ENCODE peak calls at places on chromosomes 6 and 20, in ten cellular contexts. One of them, this sample, is unnamed.

GRCh38 chr6:44177691-44178423 is 19.2 kb downstream of the CAPN11 start:
- DNase-seq in NB4: no peak
- DNase-seq in fibroblast of the aortic adventitia: peak
- DNase-seq in AG04449: no peak
- DNase-seq in astrocyte of the spinal cord: peak
- DNase-seq in adrenal gland: peak
- DNase-seq in choroid plexus epithelial cell: peak
- DNase-seq in tibial nerve: peak
- DNase-seq in mammary epithelial cell: peak
- DNase-seq in pancreas: no peak
- DNase-seq in this sample: peak

GRCh38 chr20:38241201-38241600 is 19.3 kb downstream of the KIAA1755 start:
- DNase-seq in pancreas: no peak
- DNase-seq in mammary epithelial cell: no peak
- DNase-seq in astrocyte of the spinal cord: no peak
- DNase-seq in AG04449: no peak
- DNase-seq in NB4: no peak
- DNase-seq in choroid plexus epithelial cell: no peak
- DNase-seq in adrenal gland: no peak
- DNase-seq in tibial nerve: no peak
- DNase-seq in fibroblast of the aortic adventitia: no peak
- DNase-seq in this sample: no peak

GRCh38 chr6:170289108-170289931 is 1.6 kb downstream of the DLL1 start:
- DNase-seq in tibial nerve: no peak
- DNase-seq in AG04449: no peak
- DNase-seq in pancreas: no peak
- DNase-seq in NB4: peak
- DNase-seq in fibroblast of the aortic adventitia: no peak
- DNase-seq in mammary epithelial cell: peak
- DNase-seq in astrocyte of the spinal cord: no peak
- DNase-seq in choroid plexus epithelial cell: no peak
- DNase-seq in adrenal gland: no peak
- DNase-seq in this sample: no peak

GRCh38 chr20:62258499-62259293 is 20.4 kb downstream of the OSBPL2 start:
- DNase-seq in fibroblast of the aortic adventitia: peak
- DNase-seq in tibial nerve: no peak
- DNase-seq in adrenal gland: peak
- DNase-seq in AG04449: peak
- DNase-seq in NB4: no peak
- DNase-seq in mammary epithelial cell: peak
- DNase-seq in pancreas: no peak
- DNase-seq in choroid plexus epithelial cell: peak
- DNase-seq in astrocyte of the spinal cord: peak
- DNase-seq in this sample: no peak

GRCh38 chr20:11980263-11980662 is 62.6 kb downstream of the BTBD3 start:
- DNase-seq in mammary epithelial cell: no peak
- DNase-seq in NB4: no peak
- DNase-seq in pancreas: no peak
- DNase-seq in choroid plexus epithelial cell: no peak
- DNase-seq in adrenal gland: no peak
- DNase-seq in fibroblast of the aortic adventitia: no peak
- DNase-seq in astrocyte of the spinal cord: no peak
- DNase-seq in AG04449: no peak
- DNase-seq in tibial nerve: no peak
- DNase-seq in this sample: no peak

GRCh38 chr6:153028963-153029362 is 26.5 kb upstream of the MTRF1L start:
- DNase-seq in NB4: no peak
- DNase-seq in astrocyte of the spinal cord: no peak
- DNase-seq in mammary epithelial cell: no peak
- DNase-seq in tibial nerve: no peak
- DNase-seq in choroid plexus epithelial cell: no peak
- DNase-seq in fibroblast of the aortic adventitia: no peak
- DNase-seq in AG04449: no peak
- DNase-seq in pancreas: no peak
- DNase-seq in adrenal gland: no peak
- DNase-seq in this sample: no peak

GRCh38 chr20:48198951-48199431 is 413.7 kb upstream of the SULF2 start:
- DNase-seq in mammary epithelial cell: no peak
- DNase-seq in astrocyte of the spinal cord: no peak
- DNase-seq in fibroblast of the aortic adventitia: no peak
- DNase-seq in tibial nerve: no peak
- DNase-seq in choroid plexus epithelial cell: no peak
- DNase-seq in pancreas: no peak
- DNase-seq in AG04449: peak
- DNase-seq in NB4: no peak
- DNase-seq in adrenal gland: no peak
- DNase-seq in this sample: peak

GRCh38 chr6:44146685-44147084 is 11.9 kb upstream of the CAPN11 start:
- DNase-seq in AG04449: no peak
- DNase-seq in mammary epithelial cell: no peak
- DNase-seq in NB4: no peak
- DNase-seq in pancreas: no peak
- DNase-seq in fibroblast of the aortic adventitia: no peak
- DNase-seq in choroid plexus epithelial cell: no peak
- DNase-seq in tibial nerve: no peak
- DNase-seq in adrenal gland: no peak
- DNase-seq in astrocyte of the spinal cord: no peak
- DNase-seq in this sample: no peak

GRCh38 chr6:74068945-74069570 is 373.1 kb downstream of the CD109 start:
- DNase-seq in pancreas: no peak
- DNase-seq in NB4: no peak
- DNase-seq in AG04449: peak
- DNase-seq in mammary epithelial cell: no peak
- DNase-seq in choroid plexus epithelial cell: peak
- DNase-seq in fibroblast of the aortic adventitia: peak
- DNase-seq in adrenal gland: no peak
- DNase-seq in astrocyte of the spinal cord: peak
- DNase-seq in tibial nerve: no peak
- DNase-seq in this sample: no peak

GRCh38 chr6:113856011-113856551 is 1.1 kb upstream of the MARCKS start:
- DNase-seq in adrenal gland: peak
- DNase-seq in mammary epithelial cell: peak
- DNase-seq in tibial nerve: no peak
- DNase-seq in pancreas: peak
- DNase-seq in NB4: peak
- DNase-seq in choroid plexus epithelial cell: peak
- DNase-seq in AG04449: no peak
- DNase-seq in fibroblast of the aortic adventitia: peak
- DNase-seq in astrocyte of the spinal cord: peak
- DNase-seq in this sample: no peak

GRCh38 chr20:11454966-11455799 is 462.5 kb upstream of the BTBD3 start:
- DNase-seq in tibial nerve: no peak
- DNase-seq in pancreas: no peak
- DNase-seq in astrocyte of the spinal cord: peak
- DNase-seq in adrenal gland: no peak
- DNase-seq in fibroblast of the aortic adventitia: peak
- DNase-seq in choroid plexus epithelial cell: peak
- DNase-seq in mammary epithelial cell: peak
- DNase-seq in NB4: no peak
- DNase-seq in AG04449: peak
- DNase-seq in this sample: peak

GRCh38 chr6:78749326-78749725 is 118.0 kb upstream of the IRAK1BP1 start:
- DNase-seq in fibroblast of the aortic adventitia: peak
- DNase-seq in mammary epithelial cell: peak
- DNase-seq in tibial nerve: no peak
- DNase-seq in astrocyte of the spinal cord: peak
- DNase-seq in choroid plexus epithelial cell: no peak
- DNase-seq in NB4: no peak
- DNase-seq in AG04449: peak
- DNase-seq in adrenal gland: no peak
- DNase-seq in pancreas: no peak
- DNase-seq in this sample: peak

GRCh38 chr20:48807586-48808381 is 20.0 kb downstream of the PREX1 start:
- DNase-seq in adrenal gland: peak
- DNase-seq in fibroblast of the aortic adventitia: peak
- DNase-seq in tibial nerve: no peak
- DNase-seq in astrocyte of the spinal cord: no peak
- DNase-seq in mammary epithelial cell: no peak
- DNase-seq in AG04449: no peak
- DNase-seq in choroid plexus epithelial cell: no peak
- DNase-seq in pancreas: no peak
- DNase-seq in NB4: no peak
- DNase-seq in this sample: no peak

GRCh38 chr6:57038906-57039305 is 7.6 kb upstream of the KIAA1586 start:
- DNase-seq in fibroblast of the aortic adventitia: no peak
- DNase-seq in NB4: no peak
- DNase-seq in astrocyte of the spinal cord: no peak
- DNase-seq in AG04449: no peak
- DNase-seq in choroid plexus epithelial cell: no peak
- DNase-seq in adrenal gland: no peak
- DNase-seq in pancreas: no peak
- DNase-seq in tibial nerve: no peak
- DNase-seq in mammary epithelial cell: no peak
- DNase-seq in this sample: no peak

GRCh38 chr20:37319120-37319717 is 26.7 kb upstream of the SRC start:
- DNase-seq in astrocyte of the spinal cord: peak
- DNase-seq in tibial nerve: no peak
- DNase-seq in adrenal gland: no peak
- DNase-seq in pancreas: no peak
- DNase-seq in choroid plexus epithelial cell: peak
- DNase-seq in AG04449: peak
- DNase-seq in fibroblast of the aortic adventitia: peak
- DNase-seq in NB4: peak
- DNase-seq in mammary epithelial cell: no peak
- DNase-seq in this sample: peak

GRCh38 chr20:62405108-62405980 is 1.7 kb downstream of the CABLES2 start:
- DNase-seq in fibroblast of the aortic adventitia: peak
- DNase-seq in NB4: peak
- DNase-seq in mammary epithelial cell: peak
- DNase-seq in choroid plexus epithelial cell: peak
- DNase-seq in AG04449: no peak
- DNase-seq in pancreas: no peak
- DNase-seq in astrocyte of the spinal cord: peak
- DNase-seq in adrenal gland: peak
- DNase-seq in tibial nerve: peak
- DNase-seq in this sample: no peak

GRCh38 chr20:8309638-8310037 is 177.6 kb downstream of the PLCB1 start:
- DNase-seq in choroid plexus epithelial cell: peak
- DNase-seq in NB4: no peak
- DNase-seq in AG04449: peak
- DNase-seq in pancreas: no peak
- DNase-seq in tibial nerve: no peak
- DNase-seq in mammary epithelial cell: no peak
- DNase-seq in astrocyte of the spinal cord: peak
- DNase-seq in adrenal gland: no peak
- DNase-seq in fibroblast of the aortic adventitia: no peak
- DNase-seq in this sample: peak

GRCh38 chr6:30770164-30770563 is 25.8 kb upstream of the IER3 start:
- DNase-seq in NB4: no peak
- DNase-seq in astrocyte of the spinal cord: peak
- DNase-seq in tibial nerve: no peak
- DNase-seq in choroid plexus epithelial cell: no peak
- DNase-seq in adrenal gland: peak
- DNase-seq in fibroblast of the aortic adventitia: no peak
- DNase-seq in pancreas: no peak
- DNase-seq in mammary epithelial cell: peak
- DNase-seq in AG04449: no peak
- DNase-seq in this sample: no peak

GRCh38 chr6:30770592-30770991 is 26.2 kb upstream of the IER3 start:
- DNase-seq in tibial nerve: no peak
- DNase-seq in choroid plexus epithelial cell: no peak
- DNase-seq in fibroblast of the aortic adventitia: no peak
- DNase-seq in AG04449: no peak
- DNase-seq in adrenal gland: no peak
- DNase-seq in pancreas: no peak
- DNase-seq in mammary epithelial cell: no peak
- DNase-seq in astrocyte of the spinal cord: no peak
- DNase-seq in NB4: no peak
- DNase-seq in this sample: no peak

GRCh38 chr6:30769853-30770160 is 25.5 kb upstream of the IER3 start:
- DNase-seq in NB4: no peak
- DNase-seq in pancreas: no peak
- DNase-seq in fibroblast of the aortic adventitia: no peak
- DNase-seq in choroid plexus epithelial cell: no peak
- DNase-seq in adrenal gland: no peak
- DNase-seq in tibial nerve: no peak
- DNase-seq in astrocyte of the spinal cord: no peak
- DNase-seq in AG04449: no peak
- DNase-seq in mammary epithelial cell: no peak
- DNase-seq in this sample: no peak

GRCh38 chr6:30768634-30769087 is 24.3 kb upstream of the IER3 start:
- DNase-seq in choroid plexus epithelial cell: no peak
- DNase-seq in AG04449: no peak
- DNase-seq in pancreas: no peak
- DNase-seq in astrocyte of the spinal cord: no peak
- DNase-seq in tibial nerve: no peak
- DNase-seq in fibroblast of the aortic adventitia: no peak
- DNase-seq in adrenal gland: no peak
- DNase-seq in mammary epithelial cell: no peak
- DNase-seq in NB4: no peak
- DNase-seq in this sample: no peak

GRCh38 chr6:30769088-30769852 is 24.9 kb upstream of the IER3 start:
- DNase-seq in AG04449: peak
- DNase-seq in tibial nerve: no peak
- DNase-seq in fibroblast of the aortic adventitia: peak
- DNase-seq in adrenal gland: peak
- DNase-seq in astrocyte of the spinal cord: peak
- DNase-seq in NB4: peak
- DNase-seq in pancreas: no peak
- DNase-seq in mammary epithelial cell: peak
- DNase-seq in choroid plexus epithelial cell: peak
- DNase-seq in this sample: peak
- H3K4me3 ChIP-seq in AG04449: peak
- H3K4me3 ChIP-seq in tibial nerve: no peak
- H3K4me3 ChIP-seq in fibroblast of the aortic adventitia: no peak
- H3K4me3 ChIP-seq in adrenal gland: no peak
- H3K4me3 ChIP-seq in astrocyte of the spinal cord: no peak
- H3K4me3 ChIP-seq in NB4: peak
- H3K4me3 ChIP-seq in pancreas: no peak
- H3K4me3 ChIP-seq in mammary epithelial cell: no peak
- H3K4me3 ChIP-seq in choroid plexus epithelial cell: no peak
- H3K4me3 ChIP-seq in this sample: peak

GRCh38 chr6:120157873-120158272 is 808.3 kb upstream of the MAN1A1 start:
- DNase-seq in NB4: no peak
- DNase-seq in pancreas: no peak
- DNase-seq in choroid plexus epithelial cell: no peak
- DNase-seq in fibroblast of the aortic adventitia: no peak
- DNase-seq in astrocyte of the spinal cord: no peak
- DNase-seq in adrenal gland: no peak
- DNase-seq in mammary epithelial cell: no peak
- DNase-seq in AG04449: no peak
- DNase-seq in tibial nerve: no peak
- DNase-seq in this sample: no peak
- TF ChIP-seq CTCF in NB4: no peak
- TF ChIP-seq CTCF in pancreas: no peak
- TF ChIP-seq CTCF in choroid plexus epithelial cell: no peak
- TF ChIP-seq CTCF in fibroblast of the aortic adventitia: no peak
- TF ChIP-seq CTCF in astrocyte of the spinal cord: no peak
- TF ChIP-seq CTCF in adrenal gland: no peak
- TF ChIP-seq CTCF in mammary epithelial cell: no peak
- TF ChIP-seq CTCF in AG04449: no peak
- TF ChIP-seq CTCF in tibial nerve: no peak
- TF ChIP-seq CTCF in this sample: no peak

GRCh38 chr20:23366384-23366783 is 4.4 kb downstream of the GZF1 start:
- DNase-seq in mammary epithelial cell: peak
- DNase-seq in fibroblast of the aortic adventitia: no peak
- DNase-seq in tibial nerve: no peak
- DNase-seq in NB4: no peak
- DNase-seq in pancreas: no peak
- DNase-seq in choroid plexus epithelial cell: no peak
- DNase-seq in adrenal gland: no peak
- DNase-seq in astrocyte of the spinal cord: no peak
- DNase-seq in AG04449: no peak
- DNase-seq in this sample: no peak
- H3K4me3 ChIP-seq in mammary epithelial cell: no peak
- H3K4me3 ChIP-seq in fibroblast of the aortic adventitia: no peak
- H3K4me3 ChIP-seq in tibial nerve: no peak
- H3K4me3 ChIP-seq in NB4: peak
- H3K4me3 ChIP-seq in pancreas: no peak
- H3K4me3 ChIP-seq in choroid plexus epithelial cell: no peak
- H3K4me3 ChIP-seq in adrenal gland: no peak
- H3K4me3 ChIP-seq in astrocyte of the spinal cord: no peak
- H3K4me3 ChIP-seq in AG04449: no peak
- H3K4me3 ChIP-seq in this sample: peak

GRCh38 chr6:46184114-46184513 is 13.3 kb upstream of the ENPP5 start:
- DNase-seq in adrenal gland: peak
- DNase-seq in astrocyte of the spinal cord: peak
- DNase-seq in fibroblast of the aortic adventitia: peak
- DNase-seq in AG04449: peak
- DNase-seq in tibial nerve: no peak
- DNase-seq in mammary epithelial cell: peak
- DNase-seq in NB4: no peak
- DNase-seq in pancreas: no peak
- DNase-seq in choroid plexus epithelial cell: peak
- DNase-seq in this sample: peak
- TF ChIP-seq CTCF in adrenal gland: no peak
- TF ChIP-seq CTCF in astrocyte of the spinal cord: peak
- TF ChIP-seq CTCF in fibroblast of the aortic adventitia: peak
- TF ChIP-seq CTCF in AG04449: no peak
- TF ChIP-seq CTCF in tibial nerve: no peak
- TF ChIP-seq CTCF in mammary epithelial cell: no peak
- TF ChIP-seq CTCF in NB4: no peak
- TF ChIP-seq CTCF in pancreas: no peak
- TF ChIP-seq CTCF in choroid plexus epithelial cell: peak
- TF ChIP-seq CTCF in this sample: peak

This sample was measured in retinal pigment epithelial cell.